ENCODE peak calls at places on chromosomes 13 and 19, in eight cellular contexts. F, I, K, H, T, O, D and X are unnamed samples. For H3K36me3, the result is how much of the 10 kb centered on the place peaks cover.

GRCh38 chr13:113880651-113881611 is 17.1 kb upstream of the GAS6 start:
- DNase-seq in F (no peak), I (no peak), K (no peak), H (no peak), T (no peak), O (no peak), D (no peak), X (no peak)

GRCh38 chr19:41707502-41707812 is 969 bp upstream of the CEACAM5 start:
- DNase-seq in F (no peak), I (no peak), K (no peak), H (no peak), T (no peak), O (no peak), D (no peak), X (no peak)

GRCh38 chr19:32233885-32234284 is 111.5 kb upstream of the ZNF507 start:
- DNase-seq in F (no peak), I (no peak), K (no peak), H (no peak), T (no peak), O (no peak), D (no peak), X (no peak)

GRCh38 chr19:55257461-55258411 is 1.1 kb downstream of the PPP6R1 start:
- DNase-seq in F (peak), I (no peak), K (peak), H (no peak), T (no peak), O (no peak), D (no peak), X (peak)

GRCh38 chr13:66329988-66330429 is 900.1 kb downstream of the PCDH9 start:
- DNase-seq in F (no peak), I (peak), K (no peak), H (no peak), T (no peak), O (no peak), D (no peak), X (no peak)

GRCh38 chr19:12737666-12738351 is 512 bp downstream of the GET3 start:
- DNase-seq in F (no peak), I (no peak), K (no peak), H (no peak), T (no peak), O (no peak), D (no peak), X (no peak)

GRCh38 chr19:35773020-35773809 is 2.1 kb upstream of the ARHGAP33 start:
- DNase-seq in F (no peak), I (peak), K (no peak), H (no peak), T (no peak), O (no peak), D (no peak), X (no peak)

GRCh38 chr19:57825501-57825900 is 4.6 kb upstream of the ZNF587B start:
- DNase-seq in F (no peak), I (no peak), K (no peak), H (no peak), T (no peak), O (no peak), D (no peak), X (no peak)

GRCh38 chr13:25881946-25882574 is 169.8 kb downstream of the SHISA2 start:
- DNase-seq in F (peak), I (peak), K (peak), H (no peak), T (no peak), O (no peak), D (no peak), X (no peak)

GRCh38 chr13:61728468-61728867 is 312.8 kb upstream of the PCDH20 start:
- DNase-seq in F (no peak), I (peak), K (no peak), H (peak), T (no peak), O (no peak), D (no peak), X (no peak)

GRCh38 chr19:56294557-56294956 is 20.1 kb downstream of the ZSCAN5A start:
- DNase-seq in F (peak), I (peak), K (no peak), H (no peak), T (no peak), O (no peak), D (no peak), X (no peak)

GRCh38 chr19:845707-846481 is 5.1 kb downstream of the PRTN3 start:
- DNase-seq in F (no peak), I (no peak), K (no peak), H (no peak), T (no peak), O (no peak), D (no peak), X (no peak)

GRCh38 chr13:113926951-113927660 is 46.8 kb downstream of the C13orf46 start:
- DNase-seq in F (no peak), I (no peak), K (no peak), H (no peak), T (peak), O (peak), D (no peak), X (no peak)

GRCh38 chr19:3132971-3133792 is 2.7 kb upstream of the GNA15 start:
- DNase-seq in F (no peak), I (peak), K (no peak), H (no peak), T (no peak), O (no peak), D (no peak), X (no peak)

GRCh38 chr13:102852556-102852955 is 6.7 kb downstream of the ERCC5 start:
- DNase-seq in F (no peak), I (no peak), K (no peak), H (no peak), T (no peak), O (no peak), D (no peak), X (no peak)

GRCh38 chr13:102854675-102855074 is 8.8 kb downstream of the ERCC5 start:
- DNase-seq in F (no peak), I (no peak), K (no peak), H (no peak), T (no peak), O (no peak), D (no peak), X (no peak)

DNA sequence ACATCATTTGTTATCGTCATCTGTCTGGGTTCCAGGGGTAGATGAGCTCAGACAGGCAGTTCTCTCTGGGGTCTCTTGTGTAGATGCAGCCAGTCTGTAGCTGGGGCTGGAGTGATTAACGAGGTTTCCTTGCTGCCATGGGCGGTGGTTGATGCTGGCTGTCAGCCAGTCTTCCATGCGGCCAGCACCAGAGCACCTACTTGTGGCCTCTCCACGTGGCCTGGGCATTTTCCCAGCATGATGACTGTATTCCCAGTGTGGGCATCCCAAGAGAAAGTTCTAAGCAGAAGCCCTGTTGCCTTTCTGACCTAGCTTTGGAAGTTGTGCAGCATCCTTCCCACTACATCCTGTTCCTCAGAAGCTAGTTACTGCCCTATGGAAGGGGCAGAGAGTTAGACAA is 10.8 kb downstream of the ERCC5 start:
- DNase-seq in F (no peak), I (peak), K (no peak), H (peak), T (peak), O (no peak), D (no peak), X (peak)
- H3K36me3 ChIP-seq in F (half or more), I (under half), K (under half), H (under half), T (under half), O (under half), D (half or more), X (under half)

GRCh38 chr19:18419699-18420460 is 682 bp downstream of the SSBP4 start:
- DNase-seq in F (peak), I (no peak), K (no peak), H (no peak), T (peak), O (peak), D (no peak), X (peak)
- H3K4me3 ChIP-seq in F (peak), I (peak), K (peak), H (peak), T (peak), O (peak), D (peak), X (peak)

GRCh38 chr19:5613466-5613865 is 9.1 kb downstream of the SAFB2 start:
- DNase-seq in F (no peak), I (no peak), K (no peak), H (no peak), T (no peak), O (no peak), D (peak), X (no peak)

GRCh38 chr19:5617080-5617479 is 5.5 kb downstream of the SAFB2 start:
- DNase-seq in F (no peak), I (no peak), K (no peak), H (no peak), T (no peak), O (no peak), D (no peak), X (no peak)

GRCh38 chr19:5615756-5616327 is 6.7 kb downstream of the SAFB2 start:
- DNase-seq in F (no peak), I (peak), K (no peak), H (no peak), T (no peak), O (no peak), D (no peak), X (no peak)

GRCh38 chr19:5609881-5610280 is 12.7 kb downstream of the SAFB2 start:
- DNase-seq in F (no peak), I (no peak), K (no peak), H (no peak), T (no peak), O (no peak), D (peak), X (no peak)

DNA sequence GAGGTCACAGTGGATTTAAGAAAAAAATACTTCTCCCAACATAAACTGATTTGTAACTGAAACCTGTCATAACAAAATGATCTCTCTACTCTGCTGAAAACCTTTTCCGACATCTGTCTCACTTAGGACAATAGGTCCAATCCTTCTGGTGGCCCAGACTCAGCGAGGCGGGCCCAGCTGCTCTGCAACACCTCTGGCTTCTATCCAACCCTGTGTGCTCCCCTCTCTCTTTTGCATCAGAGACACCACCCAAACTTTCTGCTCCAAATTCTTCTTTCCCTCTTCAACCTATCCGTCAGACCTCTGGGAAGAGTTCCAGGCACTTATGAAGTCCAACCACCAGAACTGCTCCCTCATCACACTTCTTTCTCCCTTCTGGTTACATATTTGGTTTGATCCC is 9.7 kb downstream of the SAFB2 start:
- DNase-seq in F (no peak), I (peak), K (no peak), H (no peak), T (no peak), O (no peak), D (peak), X (no peak)
- H3K36me3 ChIP-seq in F (half or more), I (under half), K (under half), H (under half), T (under half), O (under half), D (half or more), X (under half)

GRCh38 chr13:106796280-106797047 is 228.5 kb upstream of the ARGLU1 start:
- DNase-seq in F (no peak), I (no peak), K (peak), H (no peak), T (no peak), O (no peak), D (no peak), X (no peak)
- H3K4me3 ChIP-seq in F (no peak), I (no peak), K (no peak), H (no peak), T (no peak), O (no peak), D (peak), X (no peak)